ENCODE peak calls at places on chromosomes 6 and 20, in nine cellular contexts. L is Panc1, P is heart right ventricle, Y is body of pancreas, K is tibial artery, V is mammary epithelial cell, Q is gastrocnemius medialis, O is MM.1S, N is lung. R is an unnamed sample.

GRCh38 chr6:129671442-129672344 is 38.3 kb downstream of the ARHGAP18 start:
- DNase-seq in L (no peak), P (no peak), Y (peak; percentile 67), K (no peak), V (no peak), Q (no peak), O (no peak), N (peak; percentile 39), R (no peak)

GRCh38 chr6:35262596-35262995 is 3.1 kb downstream of the ZNF76 start:
- DNase-seq in L (no peak), P (no peak), Y (no peak), K (no peak), V (no peak), Q (no peak), O (no peak), N (no peak), R (no peak)

GRCh38 chr20:46396052-46396451 is 10.4 kb downstream of the ELMO2 start:
- DNase-seq in L (no peak), P (no peak), Y (no peak), K (no peak), V (no peak), Q (no peak), O (no peak), N (no peak), R (no peak)

GRCh38 chr20:47727170-47727880 is 58.0 kb downstream of the SULF2 start:
- DNase-seq in L (no peak), P (peak; percentile 32), Y (peak; percentile 70), K (peak; percentile 58), V (no peak), Q (peak; percentile 26), O (peak; percentile 54), N (peak; percentile 69), R (no peak)

GRCh38 chr20:18585134-18585533 is 2.7 kb upstream of the DTD1 start:
- DNase-seq in L (peak; percentile 30), P (no peak), Y (no peak), K (no peak), V (peak; percentile 56), Q (no peak), O (no peak), N (no peak), R (no peak)

GRCh38 chr20:33120934-33121333 is 41.5 kb downstream of the BPIFB4 start:
- DNase-seq in L (no peak), P (no peak), Y (no peak), K (no peak), V (no peak), Q (no peak), O (no peak), N (no peak), R (no peak)

GRCh38 chr6:111522393-111523020 is 39.5 kb upstream of the REV3L start:
- DNase-seq in L (no peak), P (no peak), Y (no peak), K (no peak), V (no peak), Q (no peak), O (no peak), N (no peak), R (no peak)

GRCh38 chr20:22681591-22682248 is 97.3 kb upstream of the FOXA2 start:
- DNase-seq in L (no peak), P (no peak), Y (no peak), K (no peak), V (no peak), Q (no peak), O (no peak), N (no peak), R (no peak)

DNA sequence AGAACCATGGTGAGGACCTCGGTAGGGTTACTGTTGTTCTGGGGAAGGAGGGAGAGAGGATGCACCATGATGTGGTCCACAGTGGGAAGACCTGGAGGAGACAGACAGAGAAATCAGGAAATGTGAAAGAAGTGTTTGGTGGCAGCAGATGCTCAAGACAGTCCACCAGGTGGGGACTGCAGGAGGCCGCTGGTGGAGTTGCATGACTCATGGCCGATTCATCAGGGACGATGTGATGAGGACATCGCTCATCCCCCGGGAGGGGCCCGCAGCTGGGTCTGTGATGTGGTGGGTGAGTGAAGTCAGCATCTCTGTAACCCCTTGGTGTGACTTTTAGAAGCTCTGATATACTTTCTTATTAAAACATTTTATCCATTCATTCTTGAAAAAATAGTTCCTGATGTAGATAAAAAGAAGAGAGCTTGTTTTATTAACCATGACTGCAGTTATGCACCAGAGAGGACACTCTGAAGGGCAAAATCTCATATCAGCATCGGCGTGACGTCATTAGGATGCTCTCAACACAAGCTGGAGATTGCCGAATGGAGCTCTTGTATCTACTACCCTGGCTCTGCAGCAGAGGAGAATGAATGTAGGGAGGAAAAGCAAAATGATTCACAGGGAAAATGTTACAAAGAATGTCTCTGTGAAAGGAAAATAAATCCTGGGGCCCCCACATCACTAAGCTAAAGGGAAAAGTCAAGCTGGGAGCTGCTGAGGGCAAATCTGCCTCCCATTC is 71.2 kb downstream of the RAMACL start:
- DNase-seq in L (peak; percentile 43), P (no peak), Y (no peak), K (no peak), V (peak; percentile 80), Q (no peak), O (no peak), N (no peak), R (no peak)
- TF ChIP-seq CTCF in L (no peak), P (peak; percentile 21), Y (no peak), K (no peak), V (peak; percentile 77), Q (no peak), O (no peak), N (no peak), R (no peak)

GRCh38 chr6:109241199-109241598 is 141.1 kb downstream of the CD164 start:
- DNase-seq in L (no peak), P (no peak), Y (no peak), K (no peak), V (peak; percentile 57), Q (no peak), O (no peak), N (no peak), R (no peak)

GRCh38 chr6:109239192-109239917 is 142.9 kb downstream of the CD164 start:
- DNase-seq in L (no peak), P (no peak), Y (no peak), K (no peak), V (no peak), Q (no peak), O (no peak), N (no peak), R (no peak)

GRCh38 chr6:109238405-109238804 is 143.1 kb downstream of the CEP57L1 start:
- DNase-seq in L (no peak), P (no peak), Y (no peak), K (no peak), V (peak; percentile 39), Q (no peak), O (no peak), N (no peak), R (no peak)

GRCh38 chr6:109240370-109241084 is 141.7 kb downstream of the CD164 start:
- DNase-seq in L (no peak), P (no peak), Y (no peak), K (no peak), V (no peak), Q (no peak), O (no peak), N (no peak), R (no peak)

DNA sequence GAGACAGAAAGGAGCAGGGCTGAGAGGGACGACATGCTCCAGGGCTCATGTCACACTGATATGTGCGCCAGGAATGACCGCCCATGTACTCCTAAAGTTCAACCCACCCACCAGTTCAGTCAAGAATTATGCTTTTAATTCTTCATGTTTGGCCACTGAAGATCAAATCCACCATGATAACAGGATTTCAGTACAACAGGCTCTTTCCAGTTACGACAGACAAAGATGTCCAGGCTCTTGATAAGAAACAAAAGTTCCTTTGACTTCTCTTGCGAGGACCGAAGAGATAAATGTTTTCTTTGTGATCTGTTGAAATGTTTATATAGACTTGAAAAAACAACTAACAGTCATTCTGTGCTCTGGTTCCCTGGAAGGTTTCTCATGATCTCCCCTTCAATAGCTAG is 142.3 kb downstream of the CD164 start:
- DNase-seq in L (no peak), P (no peak), Y (no peak), K (no peak), V (no peak), Q (no peak), O (no peak), N (no peak), R (no peak)
- H3K27ac ChIP-seq in L (no peak overlapping the region), P (peak overlapping the region; percentile 55), Y (no peak overlapping the region), K (peak overlapping the region; percentile 68), V (no peak overlapping the region), Q (peak overlapping the region; percentile 59), O (no peak overlapping the region), N (no peak overlapping the region), R (peak overlapping the region; percentile 68)

GRCh38 chr20:59515013-59515905 is 89.1 kb upstream of the PHACTR3 start:
- DNase-seq in L (no peak), P (peak; percentile 67), Y (peak; percentile 74), K (peak; percentile 54), V (peak; percentile 47), Q (no peak), O (no peak), N (peak; percentile 61), R (no peak)
- TF ChIP-seq CTCF in L (peak; percentile 96), P (peak; percentile 81), Y (peak; percentile 72), K (peak; percentile 58), V (peak; percentile 82), Q (peak; percentile 44), O (peak; percentile 34), N (peak; percentile 36), R (peak; percentile 33)

GRCh38 chr6:5219292-5219691 is 41.5 kb downstream of the LYRM4 start:
- DNase-seq in L (no peak), P (no peak), Y (no peak), K (no peak), V (peak; percentile 50), Q (no peak), O (no peak), N (no peak), R (no peak)

GRCh38 chr6:5215181-5215580 is 45.6 kb downstream of the LYRM4 start:
- DNase-seq in L (no peak), P (no peak), Y (no peak), K (no peak), V (no peak), Q (no peak), O (no peak), N (no peak), R (no peak)

GRCh38 chr6:5214570-5215052 is 46.1 kb downstream of the LYRM4 start:
- DNase-seq in L (no peak), P (peak; percentile 60), Y (no peak), K (no peak), V (peak; percentile 21), Q (no peak), O (no peak), N (no peak), R (no peak)

GRCh38 chr6:5215799-5216198 is 45.0 kb downstream of the LYRM4 start:
- DNase-seq in L (no peak), P (no peak), Y (no peak), K (no peak), V (no peak), Q (no peak), O (no peak), N (no peak), R (no peak)

DNA sequence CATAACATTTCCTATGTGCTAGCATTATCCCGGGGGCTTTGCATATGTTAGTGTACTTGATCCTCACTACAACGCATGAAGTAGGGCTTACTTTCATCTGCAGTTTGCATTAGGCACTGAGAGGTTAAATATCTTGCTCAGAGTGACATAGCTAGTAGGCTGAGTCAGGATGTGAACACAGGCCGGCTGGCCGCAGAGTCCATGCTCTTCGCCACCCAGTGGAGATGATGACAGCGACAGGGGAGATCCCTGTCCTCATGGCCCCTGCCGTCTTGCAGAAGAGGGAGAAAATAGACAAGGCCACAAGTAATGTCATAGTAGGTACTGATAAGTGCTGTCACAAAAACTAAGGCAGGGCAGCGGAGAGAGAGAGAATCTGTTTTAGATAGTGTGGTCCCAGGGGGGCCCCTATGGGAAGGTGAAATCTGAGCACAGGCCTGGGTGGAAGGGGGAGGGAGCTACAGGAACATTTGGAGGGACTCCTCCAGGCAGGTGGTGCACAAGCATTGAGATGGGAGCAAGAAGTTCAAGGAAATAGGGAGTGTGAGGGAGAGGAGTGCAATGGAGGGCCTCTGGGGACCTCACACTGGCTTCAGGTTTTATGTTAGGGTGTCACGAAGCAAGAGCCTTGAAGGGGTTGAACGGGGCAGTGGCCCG is 46.8 kb downstream of the LYRM4 start:
- DNase-seq in L (no peak), P (peak; percentile 33), Y (no peak), K (no peak), V (no peak), Q (no peak), O (no peak), N (no peak), R (no peak)
- H3K27ac ChIP-seq in L (no peak overlapping the region), P (no peak overlapping the region), Y (no peak overlapping the region), K (no peak overlapping the region), V (no peak overlapping the region), Q (no peak overlapping the region), O (no peak overlapping the region), N (no peak overlapping the region), R (no peak overlapping the region)